ENCODE peak calls at places on chromosomes 3 and 15, in four cellular contexts. H is A549, W is thyroid gland, X is adrenal gland. V is an unnamed sample.

GRCh38 chr3:156317457-156317856 is 197.1 kb downstream of the KCNAB1 start:
- DNase-seq in W (no peak), X (no peak), H (peak), V (peak)

GRCh38 chr3:37987315-37987697 is 3.3 kb upstream of the VILL start:
- DNase-seq in X (no peak), W (no peak), H (no peak), V (no peak)

GRCh38 chr3:71241981-71242552 is 341.5 kb downstream of the FOXP1 start:
- DNase-seq in H (no peak), X (no peak), W (no peak), V (no peak)

GRCh38 chr15:25762015-25762662 is 101.0 kb downstream of the ATP10A start:
- DNase-seq in W (no peak), X (no peak), H (no peak), V (no peak)

GRCh38 chr15:33678606-33679005 is 289.7 kb upstream of the CHRM5 start:
- DNase-seq in X (no peak), H (no peak), W (no peak), V (no peak)

GRCh38 chr3:12139111-12139511 is 19.6 kb downstream of the TIMP4 start:
- DNase-seq in W (peak), H (peak), X (no peak), V (no peak)

GRCh38 chr3:128584412-128585020 is 66.1 kb downstream of the RPN1 start:
- DNase-seq in X (peak), W (peak), H (peak), V (peak)

GRCh38 chr3:172709776-172710708 is 825 bp downstream of the NCEH1 start:
- DNase-seq in H (no peak), X (peak), W (peak), V (no peak)

GRCh38 chr3:124409650-124410275 is 320.5 kb upstream of the UMPS start:
- DNase-seq in H (peak), W (no peak), X (no peak), V (peak)

GRCh38 chr3:194203482-194204035 is 67.6 kb downstream of the HES1 start:
- DNase-seq in W (no peak), H (no peak), X (no peak), V (no peak)

GRCh38 chr3:100260685-100261480 is at the start of gene TBC1D23:
- DNase-seq in H (peak), X (peak), W (peak), V (peak)
- TF ChIP-seq POLR2A in H (peak), X (peak), W (peak), V (peak)

GRCh38 chr3:112640864-112641751 is at the start of gene CCDC80:
- DNase-seq in X (peak), W (peak), H (peak), V (peak)
- TF ChIP-seq POLR2A in X (peak), W (peak), H (peak), V (no peak)

DNA sequence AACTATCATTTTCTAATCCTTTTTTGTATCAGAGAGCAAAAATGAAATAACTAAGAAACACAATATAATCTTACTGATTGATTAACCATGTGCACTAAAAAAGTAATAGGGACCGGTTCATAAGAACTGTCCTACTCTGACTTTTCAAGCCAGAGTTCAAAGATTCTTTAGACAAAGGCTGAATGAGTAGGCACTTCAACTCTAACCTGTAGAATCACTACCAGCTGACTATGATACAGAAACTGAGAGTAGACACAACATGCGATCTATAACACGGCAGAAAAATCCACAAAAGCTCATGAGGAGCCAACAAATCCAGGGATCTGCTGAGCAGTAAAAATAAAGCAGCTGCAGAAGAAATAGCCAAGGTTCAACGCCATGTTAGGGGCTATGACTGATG is 8.9 kb downstream of the COPB2 start:
- DNase-seq in X (no peak), H (no peak), W (no peak), V (no peak)
- TF ChIP-seq POLR2A in X (no peak), H (no peak), W (no peak), V (no peak)

DNA sequence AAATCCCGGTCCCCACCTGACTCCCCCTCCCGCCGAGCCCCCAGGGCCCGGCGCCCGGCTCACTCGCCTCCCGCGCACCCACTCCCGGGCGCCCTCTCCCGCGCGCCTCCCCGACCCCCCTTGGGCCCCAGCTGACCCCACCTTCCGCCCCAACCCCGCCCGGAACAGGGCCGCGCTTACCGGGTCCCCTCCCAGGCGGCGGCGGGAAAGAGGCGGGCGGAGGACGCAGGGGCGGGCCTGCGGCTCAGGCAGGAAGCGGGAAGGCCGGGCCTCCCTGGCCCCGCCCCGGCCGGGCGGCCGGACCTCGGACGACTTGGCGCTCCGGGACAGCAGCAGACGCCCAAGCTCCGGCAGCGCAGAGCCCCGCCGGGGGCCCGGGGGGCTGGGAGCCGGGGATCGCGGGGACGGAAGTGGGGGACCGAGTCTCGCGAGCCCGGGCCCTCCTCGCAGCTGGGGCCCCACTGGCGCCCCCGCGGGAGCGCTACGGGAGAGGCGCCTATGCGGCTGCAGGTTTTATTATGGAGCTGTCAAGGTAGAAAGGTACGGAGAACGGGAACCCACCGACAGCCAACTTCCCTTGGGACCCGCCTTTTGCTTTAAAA is at the start of gene SLC41A3:
- DNase-seq in H (peak), W (peak), X (peak), V (peak)
- TF ChIP-seq POLR2A in H (peak), W (peak), X (peak), V (peak)

GRCh38 chr3:195823998-195824397 is 12.3 kb upstream of the MUC4 start:
- DNase-seq in X (no peak), H (no peak), W (peak), V (peak)
- TF ChIP-seq POLR2A in X (no peak), H (no peak), W (no peak), V (no peak)

GRCh38 chr3:187737401-187738088 is 7.7 kb downstream of the BCL6 start:
- DNase-seq in X (peak), H (peak), W (peak), V (no peak)
- TF ChIP-seq POLR2A in X (peak), H (no peak), W (peak), V (no peak)

GRCh38 chr3:136840252-136840651 is 21.3 kb downstream of the SLC35G2 start:
- DNase-seq in H (no peak), W (no peak), X (no peak), V (peak)

GRCh38 chr3:136835817-136836510 is 17.0 kb downstream of the SLC35G2 start:
- DNase-seq in H (no peak), W (no peak), X (no peak), V (no peak)

GRCh38 chr3:136839556-136839931 is 20.6 kb downstream of the SLC35G2 start:
- DNase-seq in W (no peak), H (no peak), X (no peak), V (no peak)

GRCh38 chr3:136836511-136837156 is 17.7 kb downstream of the SLC35G2 start:
- DNase-seq in W (no peak), X (no peak), H (no peak), V (no peak)

DNA sequence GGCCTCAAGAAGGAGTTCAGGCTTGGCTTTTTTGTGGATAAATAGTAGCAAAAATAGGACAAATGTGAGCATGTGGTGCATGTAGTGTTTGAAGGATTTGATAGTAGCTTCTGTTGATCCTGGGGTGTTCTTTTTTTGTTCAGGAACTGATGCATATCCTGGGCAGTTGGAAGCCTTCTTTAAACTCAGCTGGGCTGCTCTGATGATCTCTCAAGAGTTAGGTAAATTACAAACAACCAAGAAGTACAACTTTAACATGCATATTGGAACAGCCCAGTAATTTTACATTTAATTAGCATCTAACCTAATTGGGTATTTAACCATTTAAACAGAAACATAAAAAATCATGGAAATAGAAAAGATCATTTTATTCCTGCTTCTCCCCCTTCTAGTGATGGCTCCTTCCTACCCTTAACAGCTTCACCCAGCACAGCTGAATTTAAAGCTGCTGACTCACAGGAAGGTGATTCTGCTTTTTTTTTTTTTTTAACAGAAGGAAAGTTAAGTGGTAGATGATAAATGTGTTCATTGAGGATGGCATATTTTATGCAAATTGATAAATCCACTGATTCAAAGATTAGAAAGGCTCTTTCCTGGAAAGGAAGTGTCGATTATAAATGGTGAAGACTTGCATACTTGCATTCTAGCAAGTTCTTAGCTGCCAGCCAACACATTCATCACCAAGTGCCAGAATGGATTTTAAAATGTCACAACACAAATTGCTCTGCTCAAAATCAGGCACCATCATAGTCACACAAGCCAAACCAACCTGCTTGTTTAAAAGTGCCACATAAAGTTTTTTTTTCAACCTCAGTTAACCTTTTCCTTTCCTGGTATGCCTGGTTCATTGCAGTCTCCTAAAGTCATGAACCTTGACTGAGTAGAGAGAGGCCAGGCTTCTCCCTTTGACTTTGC is 20.0 kb downstream of the SLC35G2 start:
- DNase-seq in W (no peak), X (no peak), H (no peak), V (peak)
- TF ChIP-seq POLR2A in W (no peak), X (no peak), H (no peak), V (no peak)

DNA sequence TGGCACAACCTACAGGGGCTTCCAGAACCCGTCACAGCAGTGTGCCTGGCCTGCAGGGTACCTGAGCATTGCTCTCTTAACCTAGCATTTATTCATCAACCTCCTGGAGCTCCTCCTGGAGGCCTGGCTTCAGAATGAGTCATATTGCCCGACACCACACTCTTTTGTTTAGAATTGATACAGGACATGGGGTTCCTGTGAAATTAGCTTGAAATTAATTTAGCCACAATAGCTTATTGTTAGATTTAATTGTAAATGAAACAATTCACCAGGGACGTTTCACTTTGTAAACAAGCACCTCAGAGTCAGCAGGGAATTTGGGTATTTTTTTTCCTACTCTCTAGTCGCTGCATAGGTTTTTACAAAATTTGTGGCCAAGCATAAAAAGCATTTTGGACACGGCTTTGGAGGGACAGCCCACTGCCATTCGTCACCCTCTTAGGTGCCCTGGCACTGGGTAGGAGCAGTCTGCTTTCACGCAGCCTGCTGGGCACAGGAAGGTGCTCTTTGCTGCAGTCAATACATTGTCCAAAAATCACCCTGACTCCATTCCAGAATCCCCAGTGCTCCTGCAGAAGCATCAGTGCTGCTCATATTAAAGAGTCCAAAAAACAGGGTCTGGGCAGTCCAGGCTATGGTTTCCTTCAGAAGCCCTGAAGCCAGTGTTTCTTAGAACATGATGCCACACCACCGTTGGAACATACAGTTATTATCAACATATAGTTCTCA is 60.8 kb upstream of the MEF2A start:
- DNase-seq in X (no peak), H (no peak), W (no peak), V (no peak)
- TF ChIP-seq POLR2A in X (no peak), H (no peak), W (no peak), V (no peak)

GRCh38 chr3:9891072-9891622 is 737 bp downstream of the JAGN1 start:
- DNase-seq in H (no peak), W (no peak), X (no peak), V (no peak)

GRCh38 chr3:9890249-9891071 is at the start of gene JAGN1:
- DNase-seq in W (peak), H (peak), X (peak), V (peak)

GRCh38 chr3:9889405-9889804 is 1.0 kb upstream of the JAGN1 start:
- DNase-seq in X (no peak), H (no peak), W (no peak), V (no peak)

GRCh38 chr3:9897408-9898372 is 5.0 kb upstream of the IL17RE start:
- DNase-seq in W (no peak), X (peak), H (peak), V (no peak)

DNA sequence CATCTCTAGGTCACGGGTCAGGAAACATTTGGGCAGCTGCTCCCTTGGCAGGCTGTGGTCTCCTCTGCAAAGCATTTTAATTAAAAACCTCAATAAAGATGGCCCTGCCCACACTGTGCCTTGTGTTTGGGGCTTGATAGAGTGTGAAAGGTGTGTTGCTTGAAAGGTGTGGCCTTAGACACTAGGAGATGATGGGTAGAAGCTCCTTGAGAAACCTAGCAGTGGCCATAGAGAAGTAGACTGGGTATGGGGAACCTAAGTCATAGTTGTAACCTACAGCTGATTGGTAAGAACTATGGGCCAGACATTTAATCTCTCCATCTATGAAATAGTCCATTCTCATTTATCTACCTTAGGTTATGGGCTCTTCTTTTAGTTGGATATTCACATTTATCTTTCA is 3.3 kb downstream of the JAGN1 start:
- DNase-seq in H (no peak), X (no peak), W (no peak), V (no peak)
- TF ChIP-seq POLR2A in H (no peak), X (no peak), W (no peak), V (no peak)